ENCODE peak calls at places on chromosomes 7 and 10, in seven cellular contexts. C is caudate nucleus; V is GM23248; L is endodermal cell; I is neural progenitor cell; S is GM12878; A is naive thymus-derived CD4-positive, alpha-beta T cell. O is an unnamed sample.

GRCh38 chr7:80634505-80634904 is 3.9 kb upstream of the CD36 start:
- DNase-seq in S (no peak), I (no peak), L (no peak), A (no peak), C (no peak), V (peak; percentile 88), O (peak; percentile 18)

GRCh38 chr7:84202855-84203254 is 8.3 kb upstream of the SEMA3A start:
- DNase-seq in L (no peak), C (no peak), S (no peak), V (no peak), A (no peak), I (no peak), O (no peak)

GRCh38 chr7:14009453-14010418 is 20.3 kb upstream of the ETV1 start:
- DNase-seq in L (no peak), C (no peak), A (no peak), S (no peak), V (no peak), I (no peak), O (no peak)

GRCh38 chr7:131898418-131898817 is 342.0 kb upstream of the PODXL start:
- DNase-seq in A (no peak), L (peak; percentile 34), V (peak; percentile 66), I (no peak), C (no peak), S (no peak), O (no peak)

GRCh38 chr10:110574420-110574819 is 6.9 kb downstream of the SMC3 start:
- DNase-seq in I (no peak), V (no peak), S (no peak), C (no peak), L (no peak), A (no peak), O (no peak)

GRCh38 chr10:59991661-59992060 is 85.3 kb upstream of the CCDC6 start:
- DNase-seq in L (no peak), A (no peak), S (no peak), V (peak; percentile 27), C (peak; percentile 8), I (peak; percentile 42), O (no peak)

GRCh38 chr10:104321226-104321625 is 17.0 kb downstream of the ITPRIP start:
- DNase-seq in C (no peak), I (no peak), A (no peak), V (no peak), L (no peak), S (no peak), O (no peak)

GRCh38 chr7:132956556-132956955 is 125.3 kb downstream of the CHCHD3 start:
- DNase-seq in C (no peak), A (no peak), L (no peak), S (no peak), V (no peak), I (no peak), O (no peak)

GRCh38 chr10:79321494-79321882 is 25.8 kb upstream of the PPIF start:
- DNase-seq in V (no peak), C (no peak), S (no peak), L (no peak), A (no peak), I (no peak), O (no peak)

GRCh38 chr10:50552771-50553535 is 70.8 kb downstream of the SGMS1 start:
- DNase-seq in C (no peak), I (peak; percentile 25), S (no peak), L (peak; percentile 62), A (peak; percentile 10), V (peak; percentile 53), O (peak; percentile 58)

GRCh38 chr7:158819571-158820203 is 9.6 kb downstream of the ESYT2 start:
- DNase-seq in S (no peak), A (no peak), V (peak; percentile 69), I (no peak), C (no peak), L (no peak), O (no peak)

GRCh38 chr7:150971242-150972048 is 6.7 kb downstream of the KCNH2 start:
- DNase-seq in S (no peak), I (peak; percentile 78), C (no peak), V (no peak), A (no peak), L (no peak), O (no peak)

GRCh38 chr7:114822844-114823243 is 99.0 kb upstream of the MDFIC start:
- DNase-seq in L (no peak), A (no peak), I (no peak), S (no peak), C (no peak), V (no peak), O (no peak)

GRCh38 chr7:112225006-112225405 is 18.5 kb downstream of the ZNF277 start:
- DNase-seq in A (no peak), S (no peak), I (no peak), C (no peak), V (no peak), L (no peak), O (no peak)

GRCh38 chr7:100887955-100888481 is 1.5 kb downstream of the UFSP1 start:
- DNase-seq in C (no peak), V (no peak), A (no peak), I (no peak), L (no peak), S (no peak), O (peak; percentile 84)

GRCh38 chr7:75900617-75901315 is 14.2 kb upstream of the POR start:
- DNase-seq in C (no peak), L (no peak), S (no peak), V (no peak), I (peak; percentile 42), A (no peak), O (no peak)

GRCh38 chr10:112361951-112362770 is 11.8 kb upstream of the ACSL5 start:
- DNase-seq in C (no peak), L (peak; percentile 61), S (no peak), A (no peak), V (peak; percentile 80), I (no peak), O (peak; percentile 84)

GRCh38 chr7:42096681-42097637 is 140.1 kb downstream of the GLI3 start:
- DNase-seq in C (no peak), I (no peak), A (no peak), L (no peak), S (no peak), V (peak; percentile 31), O (peak; percentile 76)

GRCh38 chr7:21099432-21099831 is 312.7 kb upstream of the SP8 start:
- DNase-seq in I (no peak), V (no peak), L (no peak), C (no peak), S (peak; percentile 12), A (no peak), O (no peak)
- H3K27ac ChIP-seq in I (no peak overlapping the region), V (no peak overlapping the region), L (no peak overlapping the region), C (no peak overlapping the region), S (no peak overlapping the region), A (no peak overlapping the region), O (no peak overlapping the region)

DNA sequence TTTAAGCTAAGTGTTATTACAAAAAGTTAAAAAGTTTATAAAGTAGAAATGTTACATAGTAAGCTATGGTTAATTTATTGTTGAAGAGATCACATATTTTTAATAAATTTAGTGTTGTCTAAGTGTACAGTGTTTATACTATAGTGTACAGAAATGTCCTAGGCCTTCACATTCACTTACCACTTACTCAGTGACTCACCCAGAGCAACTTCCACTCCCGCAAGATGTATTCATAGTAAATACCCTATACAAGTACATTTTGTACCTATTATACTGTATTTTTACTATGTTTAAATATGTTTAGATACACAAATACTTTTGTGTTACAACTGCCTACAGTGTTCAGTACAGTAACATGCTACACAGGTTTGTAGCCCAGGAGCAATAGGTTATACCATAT is 69.2 kb downstream of the DNAJC1 start:
- DNase-seq in V (no peak), C (no peak), S (no peak), I (no peak), A (no peak), L (no peak), O (no peak)
- H3K27ac ChIP-seq in V (no peak overlapping the region), C (no peak overlapping the region), S (no peak overlapping the region), I (no peak overlapping the region), A (no peak overlapping the region), L (no peak overlapping the region), O (no peak overlapping the region)

GRCh38 chr10:69356187-69356586 is 60.5 kb downstream of the TACR2 start:
- DNase-seq in S (no peak), C (no peak), A (no peak), I (no peak), L (no peak), V (no peak), O (no peak)

GRCh38 chr10:69349542-69349888 is 67.2 kb downstream of the TACR2 start:
- DNase-seq in S (no peak), L (no peak), V (no peak), A (no peak), I (no peak), C (no peak), O (no peak)

GRCh38 chr10:69351589-69351988 is 65.1 kb downstream of the TACR2 start:
- DNase-seq in S (no peak), C (no peak), I (no peak), V (no peak), L (no peak), A (no peak), O (no peak)

GRCh38 chr10:69353981-69354635 is 62.6 kb downstream of the TACR2 start:
- DNase-seq in I (no peak), S (no peak), A (peak; percentile 46), C (no peak), L (no peak), V (no peak), O (no peak)

DNA sequence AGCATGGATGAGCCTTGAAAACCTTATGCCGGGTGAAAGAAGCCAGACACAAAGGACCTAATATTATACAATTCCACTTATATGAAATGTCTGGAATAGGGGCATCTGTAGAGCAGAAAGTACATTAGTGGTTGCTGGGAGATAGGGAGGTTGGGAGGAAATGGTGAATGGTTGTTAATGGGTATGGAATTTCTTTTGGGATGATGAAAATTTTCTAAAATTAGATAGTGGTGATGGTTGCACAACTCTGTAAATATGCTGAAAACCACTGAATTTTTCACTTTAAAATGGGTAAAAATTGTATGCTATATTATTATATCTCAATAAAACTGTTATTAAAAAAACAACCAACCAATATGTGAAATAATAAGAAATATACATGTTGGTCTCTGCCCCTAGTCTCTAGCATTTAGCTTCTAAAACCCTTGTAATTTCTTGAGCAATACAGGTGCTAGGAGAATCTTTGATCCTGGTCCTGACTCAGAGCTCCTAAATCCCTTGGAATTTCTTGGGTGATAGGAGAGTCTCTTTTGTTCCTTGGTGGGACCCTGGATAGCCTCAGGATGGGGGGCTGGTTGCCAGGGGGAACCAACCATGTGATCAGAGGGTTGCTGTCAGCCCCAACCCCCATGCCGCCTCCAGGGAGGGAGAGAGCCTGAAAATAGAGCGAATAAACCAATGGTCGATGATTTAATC is 64.0 kb downstream of the TACR2 start:
- DNase-seq in I (no peak), V (peak; percentile 80), C (no peak), S (no peak), A (no peak), L (no peak), O (peak; percentile 88)
- H3K27ac ChIP-seq in I (no peak overlapping the region), V (peak overlapping the region; percentile 89), C (no peak overlapping the region), S (no peak overlapping the region), A (peak overlapping the region; percentile 56), L (no peak overlapping the region), O (peak overlapping the region; percentile 95)

GRCh38 chr10:27439101-27439500 is 65.0 kb upstream of the RAB18 start:
- DNase-seq in L (no peak), A (no peak), V (peak; percentile 19), C (no peak), I (no peak), S (no peak), O (peak; percentile 2)
- H3K27ac ChIP-seq in L (no peak overlapping the region), A (no peak overlapping the region), V (no peak overlapping the region), C (no peak overlapping the region), I (no peak overlapping the region), S (no peak overlapping the region), O (no peak overlapping the region)

O was measured in osteoblast.